ENCODE peak calls at places on chromosomes 12 and 14, in six cellular contexts. D is IMR-90, A is stomach, O is A549, M is transverse colon, X is ovary. L is an unnamed sample. For H3K4me1, the result is how much of the 10 kb centered on the place peaks cover.

GRCh38 chr12:130281157-130281799 is 56.4 kb upstream of the PIWIL1 start:
- DNase-seq in D (no peak), A (no peak), O (peak), M (peak), X (peak), L (no peak)

GRCh38 chr12:93514853-93515252 is 47.5 kb downstream of the MRPL42 start:
- DNase-seq in D (peak), A (no peak), O (no peak), M (no peak), X (no peak), L (no peak)

GRCh38 chr14:26828741-26829140 is 230.9 kb upstream of the NOVA1 start:
- DNase-seq in D (no peak), A (no peak), O (no peak), M (no peak), X (no peak), L (no peak)

GRCh38 chr12:46874642-46875041 is 48.8 kb upstream of the SLC38A4 start:
- DNase-seq in D (peak), A (no peak), O (no peak), M (no peak), X (no peak), L (no peak)

GRCh38 chr12:106226884-106227640 is 20.8 kb downstream of the CKAP4 start:
- DNase-seq in D (peak), A (no peak), O (peak), M (no peak), X (no peak), L (no peak)

GRCh38 chr12:96343347-96343954 is 56.8 kb downstream of the CDK17 start:
- DNase-seq in D (peak), A (no peak), O (no peak), M (no peak), X (no peak), L (no peak)

GRCh38 chr14:65287264-65288131 is 125.0 kb upstream of the FUT8 start:
- DNase-seq in D (no peak), A (no peak), O (no peak), M (peak), X (no peak), L (no peak)

GRCh38 chr12:105253882-105254513 is 18.0 kb upstream of the APPL2 start:
- DNase-seq in D (peak), A (no peak), O (peak), M (no peak), X (no peak), L (no peak)

GRCh38 chr14:94046696-94047250 is 20.6 kb downstream of the OTUB2 start:
- DNase-seq in D (no peak), A (no peak), O (no peak), M (peak), X (no peak), L (no peak)

GRCh38 chr12:71283883-71284282 is 126.1 kb upstream of the TSPAN8 start:
- DNase-seq in D (no peak), A (no peak), O (no peak), M (no peak), X (no peak), L (no peak)

GRCh38 chr12:3538691-3539030 is 47.7 kb downstream of the PRMT8 start:
- DNase-seq in D (no peak), A (no peak), O (no peak), M (no peak), X (no peak), L (no peak)

GRCh38 chr12:29148958-29149690 is at the start of gene FAR2:
- DNase-seq in D (no peak), A (peak), O (peak), M (peak), X (peak), L (no peak)

GRCh38 chr14:68677476-68677875 is 115.4 kb downstream of the ZFP36L1 start:
- DNase-seq in D (no peak), A (no peak), O (no peak), M (no peak), X (peak), L (no peak)

GRCh38 chr14:68956728-68957127 is 22.4 kb downstream of the ACTN1 start:
- DNase-seq in D (no peak), A (no peak), O (no peak), M (no peak), X (no peak), L (no peak)

GRCh38 chr12:94516985-94517384 is 57.3 kb upstream of the CEP83 start:
- DNase-seq in D (peak), A (no peak), O (no peak), M (no peak), X (no peak), L (no peak)

GRCh38 chr12:124863409-124864325 is at the start of gene SCARB1:
- DNase-seq in D (peak), A (peak), O (peak), M (peak), X (peak), L (no peak)

GRCh38 chr12:7019043-7019569 is 830 bp upstream of the LPCAT3 start:
- DNase-seq in D (no peak), A (no peak), O (no peak), M (no peak), X (no peak), L (no peak)

GRCh38 chr14:61296707-61297502 is 15.8 kb upstream of the TMEM30B start:
- DNase-seq in D (peak), A (no peak), O (peak), M (no peak), X (no peak), L (no peak)

GRCh38 chr12:12883369-12884001 is 7.9 kb upstream of the GPRC5A start:
- DNase-seq in D (peak), A (peak), O (peak), M (no peak), X (no peak), L (no peak)

GRCh38 chr14:79967001-79967400 is 244.3 kb downstream of the DIO2 start:
- DNase-seq in D (peak), A (no peak), O (no peak), M (no peak), X (no peak), L (no peak)

DNA sequence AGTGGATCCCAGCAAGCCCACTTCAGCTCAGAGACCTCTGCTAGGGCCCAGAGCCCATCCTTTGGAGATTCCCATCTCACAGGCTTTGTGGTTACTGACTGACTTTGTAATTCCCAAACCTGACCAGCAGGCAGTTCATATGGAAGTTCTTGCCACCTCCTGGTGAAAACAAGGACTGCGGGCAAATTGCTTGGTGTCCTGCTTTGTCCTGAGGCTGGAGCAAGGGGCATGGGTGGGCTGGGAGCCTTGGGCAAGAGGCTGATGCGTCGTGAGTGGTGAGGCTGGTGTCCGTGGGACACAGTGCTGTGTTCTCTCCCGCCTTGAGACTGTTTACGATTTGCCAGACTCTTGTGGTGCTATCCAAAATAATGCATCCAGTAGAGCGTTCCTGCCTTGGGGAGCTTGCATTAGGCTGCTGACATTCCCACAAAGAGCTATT is 91.0 kb downstream of the LRRC74A start:
- DNase-seq in D (peak), A (peak), O (peak), M (peak), X (no peak), L (no peak)
- TF ChIP-seq CTCF in D (peak), A (no peak), O (peak), M (peak), X (peak), L (peak)

GRCh38 chr12:70251226-70251625 is 8.0 kb downstream of the CNOT2 start:
- DNase-seq in D (no peak), A (no peak), O (no peak), M (no peak), X (no peak), L (no peak)
- H3K4me1 ChIP-seq in D (under half), A (half or more), O (under half), M (under half), X (under half), L (half or more)

DNA sequence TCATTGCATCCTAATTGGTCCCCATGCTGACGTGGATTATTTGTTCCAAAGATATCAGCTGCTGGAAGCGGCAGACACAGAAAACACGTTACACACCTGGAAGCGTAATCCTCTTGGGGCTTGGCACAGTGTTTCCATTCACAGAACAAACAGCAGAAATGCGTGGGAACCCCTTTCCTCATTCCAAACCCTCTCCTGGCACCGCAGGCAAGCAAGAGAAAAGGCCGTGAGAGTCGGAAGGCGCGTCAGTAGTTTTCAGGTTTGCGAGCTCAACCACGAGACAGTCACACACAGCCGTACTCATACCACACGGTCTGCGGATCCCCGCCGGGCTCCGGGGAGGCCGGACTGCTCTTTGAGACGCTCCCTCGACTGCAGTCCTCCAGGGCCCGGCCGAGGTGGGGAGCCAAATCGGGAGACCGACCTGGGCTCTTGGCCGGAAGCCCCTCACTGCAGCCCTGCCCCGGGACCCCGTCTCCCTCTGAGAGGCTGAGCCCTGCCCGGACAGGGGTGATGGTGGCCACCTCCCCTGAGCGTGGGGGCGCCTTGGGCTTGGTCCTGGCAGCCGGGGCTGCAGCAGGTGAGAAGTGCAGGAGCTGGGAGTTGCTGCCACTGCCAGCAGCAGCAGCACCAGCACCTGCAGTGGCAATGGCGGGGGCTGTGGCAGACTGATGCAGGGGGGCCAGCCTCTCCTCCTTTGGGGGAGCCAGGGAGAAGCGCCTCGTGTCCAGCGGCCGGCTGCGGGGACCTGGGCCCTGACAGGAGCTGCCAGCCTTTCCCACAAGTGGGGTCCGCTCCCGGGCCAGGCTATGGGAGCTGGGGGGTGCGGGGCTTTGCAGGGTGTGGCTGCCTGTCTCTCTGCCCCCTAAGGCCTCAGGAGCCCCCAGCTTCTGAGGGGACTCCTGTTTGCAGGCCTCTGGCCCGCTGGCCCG is 28.1 kb upstream of the GPR68 start:
- DNase-seq in D (no peak), A (no peak), O (no peak), M (no peak), X (no peak), L (no peak)
- TF ChIP-seq POLR2A in D (no peak), A (no peak), O (no peak), M (no peak), X (no peak), L (no peak)

GRCh38 chr14:103091041-103091882 is 3.3 kb upstream of the EXOC3L4 start:
- DNase-seq in D (peak), A (peak), O (peak), M (peak), X (peak), L (no peak)
- TF ChIP-seq CTCF in D (peak), A (no peak), O (peak), M (peak), X (peak), L (peak)

L was measured in esophagus squamous epithelium.